ENCODE peak calls at places on chromosomes 6 and 20, in seven cellular contexts. L, N, W, J, Q, Y and U are unnamed samples.
A peak's percentile ranks its signal among the peaks of the same experiment; 100 is the strongest.

GRCh38 chr6:135385299-135385698 is 112.2 kb downstream of the AHI1 start:
- DNase-seq in L (no peak), N (no peak), W (no peak), J (no peak), Q (no peak), Y (no peak), U (no peak)

GRCh38 chr6:70686548-70687133 is 19.0 kb downstream of the SMAP1 start:
- DNase-seq in L (peak; percentile 59), N (peak; percentile 29), W (no peak), J (no peak), Q (no peak), Y (peak; percentile 49), U (no peak)

GRCh38 chr6:43776799-43777776 is 7.1 kb downstream of the VEGFA start:
- DNase-seq in L (no peak), N (no peak), W (no peak), J (no peak), Q (no peak), Y (no peak), U (no peak)

GRCh38 chr6:71414486-71414885 is 125.9 kb downstream of the OGFRL1 start:
- DNase-seq in L (no peak), N (no peak), W (no peak), J (no peak), Q (no peak), Y (no peak), U (no peak)

GRCh38 chr20:1121439-1121838 is 3.0 kb downstream of the PSMF1 start:
- DNase-seq in L (no peak), N (no peak), W (no peak), J (no peak), Q (no peak), Y (no peak), U (no peak)

GRCh38 chr20:31630187-31630790 is 7.4 kb upstream of the COX4I2 start:
- DNase-seq in L (no peak), N (no peak), W (no peak), J (no peak), Q (no peak), Y (no peak), U (no peak)

GRCh38 chr6:125924169-125924568 is 32.4 kb upstream of the HINT3 start:
- DNase-seq in L (no peak), N (no peak), W (no peak), J (no peak), Q (no peak), Y (no peak), U (no peak)

GRCh38 chr6:95227301-95227700 is 350.0 kb upstream of the MANEA start:
- DNase-seq in L (no peak), N (no peak), W (no peak), J (no peak), Q (no peak), Y (no peak), U (no peak)

GRCh38 chr6:162706236-162706635 is 21.3 kb downstream of the PRKN start:
- DNase-seq in L (no peak), N (no peak), W (no peak), J (no peak), Q (no peak), Y (no peak), U (no peak)

GRCh38 chr20:57685134-57685851 is 24.5 kb downstream of the PMEPA1 start:
- DNase-seq in L (no peak), N (no peak), W (no peak), J (no peak), Q (no peak), Y (no peak), U (no peak)

GRCh38 chr6:157980288-157981131 is 1.2 kb upstream of the SYNJ2 start:
- DNase-seq in L (no peak), N (no peak), W (no peak), J (no peak), Q (no peak), Y (peak; percentile 52), U (no peak)

GRCh38 chr6:11253594-11253993 is 21.1 kb upstream of the NEDD9 start:
- DNase-seq in L (no peak), N (no peak), W (no peak), J (no peak), Q (no peak), Y (no peak), U (no peak)

GRCh38 chr6:22521035-22521434 is 48.3 kb upstream of the HDGFL1 start:
- DNase-seq in L (no peak), N (no peak), W (no peak), J (no peak), Q (no peak), Y (no peak), U (no peak)

GRCh38 chr6:4164043-4164442 is 28.7 kb upstream of the ECI2 start:
- DNase-seq in L (no peak), N (no peak), W (no peak), J (no peak), Q (no peak), Y (no peak), U (no peak)

GRCh38 chr6:23559587-23560343 is 566.2 kb upstream of the NRSN1 start:
- DNase-seq in L (no peak), N (no peak), W (no peak), J (no peak), Q (no peak), Y (no peak), U (no peak)

GRCh38 chr6:102732908-102733307 is 1339.4 kb downstream of the GRIK2 start:
- DNase-seq in L (no peak), N (no peak), W (no peak), J (no peak), Q (no peak), Y (no peak), U (no peak)

GRCh38 chr20:32449890-32450401 is 91.8 kb downstream of the ASXL1 start:
- DNase-seq in L (no peak), N (peak; percentile 17), W (no peak), J (no peak), Q (no peak), Y (no peak), U (no peak)

GRCh38 chr6:164749126-164749758 is 560.2 kb downstream of the C6orf118 start:
- DNase-seq in L (no peak), N (no peak), W (no peak), J (no peak), Q (no peak), Y (no peak), U (no peak)

GRCh38 chr6:143007626-143008025 is 53.1 kb upstream of the AIG1 start:
- DNase-seq in L (no peak), N (no peak), W (no peak), J (no peak), Q (no peak), Y (no peak), U (no peak)

GRCh38 chr20:18739785-18740184 is 73.8 kb upstream of the SCP2D1 start:
- DNase-seq in L (no peak), N (no peak), W (no peak), J (no peak), Q (no peak), Y (no peak), U (no peak)

GRCh38 chr20:31560900-31561598 is 44.0 kb upstream of the ID1 start:
- DNase-seq in L (peak; percentile 92), N (no peak), W (no peak), J (no peak), Q (no peak), Y (no peak), U (no peak)

GRCh38 chr6:107712523-107713213 is 111.4 kb downstream of the SCML4 start:
- DNase-seq in L (no peak), N (no peak), W (no peak), J (no peak), Q (no peak), Y (no peak), U (no peak)

GRCh38 chr6:71298459-71298858 is 9.8 kb downstream of the OGFRL1 start:
- DNase-seq in L (no peak), N (no peak), W (no peak), J (no peak), Q (no peak), Y (no peak), U (no peak)

GRCh38 chr6:105780146-105780860 is 305.8 kb upstream of the PRDM1 start:
- DNase-seq in L (no peak), N (no peak), W (no peak), J (no peak), Q (no peak), Y (no peak), U (no peak)

GRCh38 chr20:60057866-60058807 is 99.9 kb downstream of the CDH26 start:
- DNase-seq in L (no peak), N (peak; percentile 32), W (no peak), J (no peak), Q (no peak), Y (peak; percentile 32), U (no peak)

DNA sequence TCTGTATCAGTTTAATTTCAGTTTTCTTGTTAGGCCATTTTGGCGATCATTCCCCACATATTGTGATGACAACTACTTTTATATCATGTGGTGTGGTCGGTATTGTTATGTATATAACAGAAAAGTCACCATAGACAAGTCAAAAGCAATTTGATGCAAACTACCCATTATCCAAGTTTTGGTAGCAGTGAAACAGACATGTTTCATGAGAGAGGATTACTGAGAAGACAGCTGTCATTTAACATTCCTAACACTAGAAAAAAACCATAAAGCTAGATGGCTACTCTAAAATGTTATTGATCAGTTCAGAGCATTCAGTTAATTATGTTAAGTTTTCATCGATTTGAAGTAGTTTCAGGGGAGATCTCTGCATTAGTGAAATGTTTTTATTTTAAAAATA is 462.1 kb upstream of the SOX4 start:
- DNase-seq in L (no peak), N (no peak), W (no peak), J (no peak), Q (no peak), Y (no peak), U (no peak)
- TF ChIP-seq CTCF in L (no peak), N (no peak), W (no peak), J (no peak), Q (no peak), Y (no peak), U (peak; percentile 43)

GRCh38 chr6:57265755-57266221 is 43.7 kb upstream of the RAB23 start:
- DNase-seq in L (peak; percentile 74), N (no peak), W (no peak), J (no peak), Q (no peak), Y (no peak), U (no peak)
- TF ChIP-seq CTCF in L (no peak), N (no peak), W (no peak), J (no peak), Q (no peak), Y (no peak), U (no peak)

DNA sequence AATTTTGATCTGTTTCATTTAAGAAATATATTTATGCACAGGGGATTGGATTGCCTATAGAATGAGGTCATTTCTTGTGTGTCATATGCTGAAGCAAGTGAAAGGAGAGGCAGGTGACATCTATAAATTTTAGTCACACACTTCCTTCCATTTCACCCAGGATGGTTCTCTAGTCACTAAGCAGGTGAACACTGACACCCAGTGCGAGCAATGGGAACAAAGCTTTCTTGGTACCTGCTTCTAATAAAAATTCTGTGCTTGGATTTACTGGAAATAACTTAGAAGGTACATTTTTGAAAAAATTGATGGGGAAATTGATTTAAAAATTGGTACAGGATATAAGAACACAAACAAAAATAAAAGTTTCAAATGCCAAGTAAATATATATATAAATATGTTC is 66.9 kb upstream of the MC3R start:
- DNase-seq in L (no peak), N (no peak), W (no peak), J (no peak), Q (no peak), Y (no peak), U (no peak)
- TF ChIP-seq CTCF in L (no peak), N (no peak), W (no peak), J (no peak), Q (no peak), Y (no peak), U (no peak)

DNA sequence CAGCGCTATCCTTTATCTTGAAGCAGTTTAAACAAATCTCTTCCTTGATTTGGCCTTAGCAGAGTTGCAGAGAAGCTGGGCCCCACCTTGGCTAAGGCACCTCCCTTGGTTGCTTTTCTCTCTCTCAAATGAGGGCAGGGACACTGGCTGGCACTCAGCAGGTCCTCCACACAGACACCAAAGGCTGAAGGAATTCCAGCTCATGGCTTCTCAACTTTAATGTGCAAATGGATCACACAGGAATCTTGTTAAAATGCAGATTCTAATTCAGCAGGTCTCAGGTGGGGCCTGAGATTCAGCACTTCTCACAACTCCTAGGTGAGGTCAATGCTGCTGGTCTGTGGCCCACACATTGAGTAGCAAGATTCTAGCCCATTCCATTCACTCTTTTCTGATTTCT is 25.7 kb downstream of the RIMS4 start:
- DNase-seq in L (no peak), N (no peak), W (no peak), J (no peak), Q (no peak), Y (no peak), U (no peak)
- TF ChIP-seq CTCF in L (no peak), N (no peak), W (no peak), J (no peak), Q (no peak), Y (no peak), U (no peak)